ENCODE peak calls at places on chromosomes 11 and 22, in five cellular contexts. Y is EH, E is HAP-1, B is HCT116, P is SW 1271. W is an unnamed sample.

GRCh38 chr11:85256433-85256832 is 370.7 kb downstream of the DLG2 start:
- DNase-seq in B (no peak), E (no peak), Y (no peak), P (no peak), W (no peak)

GRCh38 chr11:47136327-47136726 is 40.4 kb downstream of the ARFGAP2 start:
- DNase-seq in B (no peak), P (no peak), E (no peak), Y (no peak), W (no peak)

GRCh38 chr11:32188785-32189184 is 97.9 kb downstream of the RCN1 start:
- DNase-seq in Y (no peak), E (no peak), P (no peak), B (no peak), W (peak; percentile 15)

GRCh38 chr11:67053896-67054850 is 2.5 kb upstream of the RHOD start:
- DNase-seq in Y (peak; percentile 64), B (no peak), P (no peak), E (peak; percentile 19), W (peak; percentile 70)

GRCh38 chr11:17076517-17077239 is 789 bp downstream of the RPS13 start:
- DNase-seq in E (no peak), B (no peak), P (no peak), Y (peak; percentile 15), W (no peak)

GRCh38 chr11:73270089-73270854 is 1.9 kb upstream of the P2RY6 start:
- DNase-seq in Y (no peak), P (no peak), E (no peak), B (no peak), W (no peak)

GRCh38 chr11:502288-503178 is 4.5 kb downstream of the RNH1 start:
- DNase-seq in Y (no peak), B (no peak), E (no peak), P (no peak), W (no peak)

GRCh38 chr11:70471254-70471653 is 72.9 kb downstream of the CTTN start:
- DNase-seq in Y (peak; percentile 29), B (peak; percentile 23), E (peak; percentile 70), P (no peak), W (peak; percentile 55)

GRCh38 chr22:41092847-41093371 is 517 bp downstream of the EP300 start:
- DNase-seq in E (no peak), Y (peak; percentile 45), P (no peak), B (no peak), W (peak; percentile 34)

GRCh38 chr22:49951986-49952896 is 8.3 kb upstream of the PIM3 start:
- DNase-seq in B (no peak), P (no peak), Y (peak; percentile 89), E (no peak), W (no peak)

GRCh38 chr11:66967670-66968425 is 7.3 kb upstream of the C11orf86 start:
- DNase-seq in P (peak; percentile 31), B (no peak), Y (peak; percentile 94), E (no peak), W (no peak)

GRCh38 chr11:115333106-115333505 is 171.1 kb downstream of the CADM1 start:
- DNase-seq in B (no peak), Y (peak; percentile 52), P (no peak), E (no peak), W (no peak)

GRCh38 chr11:86592659-86593451 is 79.6 kb downstream of the ME3 start:
- DNase-seq in B (peak; percentile 87), Y (peak; percentile 84), E (peak; percentile 27), P (peak; percentile 91), W (peak; percentile 49)

GRCh38 chr11:47590026-47590861 is 3.8 kb downstream of the FAM180B start:
- DNase-seq in B (no peak), P (no peak), Y (no peak), E (no peak), W (no peak)

GRCh38 chr11:85682330-85683305 is 3.4 kb downstream of the CCDC89 start:
- DNase-seq in B (no peak), Y (peak; percentile 58), P (no peak), E (no peak), W (no peak)

GRCh38 chr11:22192642-22193347 is at the start of gene ANO5:
- DNase-seq in P (peak; percentile 35), E (peak; percentile 69), Y (no peak), B (no peak), W (peak; percentile 69)